ENCODE peak calls at places on chromosome 20, in seven cellular contexts. F is neural progenitor cell, P is ovary, I is neuronal stem cell, M is heart right ventricle, Q is hepatocyte, K is spleen. A is an unnamed sample.

GRCh38 chr20:60046011-60046413 is 87.8 kb downstream of the CDH26 start:
- DNase-seq in P (no peak), K (no peak), F (no peak), Q (peak), I (no peak), M (no peak), A (no peak)

GRCh38 chr20:44264287-44264686 is 17.2 kb downstream of the GDAP1L1 start:
- DNase-seq in M (no peak), Q (peak), P (no peak), K (no peak), F (peak), I (no peak), A (peak)

GRCh38 chr20:49765413-49765736 is 47.3 kb upstream of the SLC9A8 start:
- DNase-seq in F (no peak), M (no peak), Q (no peak), K (no peak), I (no peak), P (no peak), A (no peak)

GRCh38 chr20:9886227-9886626 is 47.4 kb upstream of the PAK5 start:
- DNase-seq in F (no peak), M (no peak), I (no peak), Q (no peak), P (no peak), K (no peak), A (no peak)

GRCh38 chr20:64119681-64120341 is 12.4 kb upstream of the NPBWR2 start:
- DNase-seq in K (peak), F (no peak), I (no peak), P (peak), Q (no peak), M (no peak), A (peak)

GRCh38 chr20:55668659-55669058 is 336.7 kb downstream of the CBLN4 start:
- DNase-seq in M (no peak), Q (no peak), P (no peak), I (no peak), K (no peak), F (no peak), A (no peak)

GRCh38 chr20:58008866-58009265 is 219.6 kb downstream of the ANKRD60 start:
- DNase-seq in Q (no peak), I (no peak), M (no peak), P (peak), F (no peak), K (no peak), A (no peak)

GRCh38 chr20:47500554-47500953 is 1.1 kb upstream of the NCOA3 start:
- DNase-seq in F (no peak), P (no peak), M (no peak), K (no peak), Q (no peak), I (no peak), A (no peak)

GRCh38 chr20:56483970-56484369 is 15.5 kb downstream of the RTF2 start:
- DNase-seq in Q (no peak), K (no peak), M (no peak), P (no peak), I (no peak), F (no peak), A (no peak)

GRCh38 chr20:58497911-58498310 is 17.3 kb downstream of the APCDD1L start:
- DNase-seq in M (no peak), F (no peak), K (no peak), Q (no peak), I (no peak), P (no peak), A (no peak)

GRCh38 chr20:13396826-13397225 is 175.8 kb downstream of the ISM1 start:
- DNase-seq in M (no peak), F (no peak), Q (no peak), I (no peak), K (no peak), P (no peak), A (no peak)

GRCh38 chr20:51758978-51759544 is 9.1 kb downstream of the ATP9A start:
- DNase-seq in M (peak), P (no peak), Q (no peak), I (no peak), F (no peak), K (no peak), A (no peak)

GRCh38 chr20:32999603-33000250 is 4.5 kb downstream of the SUN5 start:
- DNase-seq in F (no peak), K (no peak), M (no peak), I (no peak), Q (no peak), P (no peak), A (no peak)

GRCh38 chr20:40979247-40979646 is 49.4 kb upstream of the TOP1 start:
- DNase-seq in K (no peak), Q (no peak), I (no peak), P (no peak), F (no peak), M (no peak), A (no peak)

GRCh38 chr20:8043687-8044278 is 24.2 kb upstream of the TMX4 start:
- DNase-seq in Q (peak), F (peak), M (no peak), I (peak), K (no peak), P (no peak), A (no peak)

GRCh38 chr20:59724457-59725366 is 120.4 kb downstream of the PHACTR3 start:
- DNase-seq in I (no peak), P (no peak), Q (no peak), M (no peak), K (no peak), F (no peak), A (peak)

GRCh38 chr20:9974324-9974723 is 60.5 kb upstream of the ANKEF1 start:
- DNase-seq in I (no peak), Q (no peak), K (no peak), P (no peak), M (no peak), F (peak), A (peak)

GRCh38 chr20:17612287-17612974 is 42.6 kb downstream of the DSTN start:
- DNase-seq in Q (no peak), F (no peak), I (no peak), M (no peak), K (peak), P (no peak), A (peak)

GRCh38 chr20:59572515-59572914 is 31.8 kb upstream of the PHACTR3 start:
- DNase-seq in K (no peak), M (no peak), F (no peak), P (no peak), I (no peak), Q (no peak), A (no peak)

GRCh38 chr20:48209102-48209501 is 423.8 kb upstream of the SULF2 start:
- DNase-seq in I (no peak), P (no peak), K (no peak), Q (no peak), M (no peak), F (no peak), A (no peak)

GRCh38 chr20:10610266-10610665 is 63.5 kb downstream of the JAG1 start:
- DNase-seq in I (no peak), P (no peak), F (no peak), K (no peak), Q (no peak), M (no peak), A (no peak)

GRCh38 chr20:46040902-46041535 is 12.0 kb downstream of the SLC12A5 start:
- DNase-seq in F (peak), P (peak), M (peak), K (no peak), Q (peak), I (peak), A (peak)
- H3K27ac ChIP-seq in F (no peak), P (no peak), M (no peak), K (no peak), Q (no peak), I (no peak), A (no peak)

GRCh38 chr20:31915491-31916280 is 36.2 kb downstream of the PDRG1 start:
- DNase-seq in K (no peak), M (no peak), Q (no peak), F (no peak), I (no peak), P (no peak), A (peak)
- H3K27ac ChIP-seq in K (no peak), M (no peak), Q (no peak), F (no peak), I (no peak), P (no peak), A (no peak)

GRCh38 chr20:38094373-38094775 is 60.8 kb downstream of the RPRD1B start:
- DNase-seq in K (no peak), I (no peak), Q (peak), P (no peak), M (no peak), F (no peak), A (no peak)
- H3K27ac ChIP-seq in K (peak), I (no peak), Q (peak), P (no peak), M (peak), F (no peak), A (no peak)

DNA sequence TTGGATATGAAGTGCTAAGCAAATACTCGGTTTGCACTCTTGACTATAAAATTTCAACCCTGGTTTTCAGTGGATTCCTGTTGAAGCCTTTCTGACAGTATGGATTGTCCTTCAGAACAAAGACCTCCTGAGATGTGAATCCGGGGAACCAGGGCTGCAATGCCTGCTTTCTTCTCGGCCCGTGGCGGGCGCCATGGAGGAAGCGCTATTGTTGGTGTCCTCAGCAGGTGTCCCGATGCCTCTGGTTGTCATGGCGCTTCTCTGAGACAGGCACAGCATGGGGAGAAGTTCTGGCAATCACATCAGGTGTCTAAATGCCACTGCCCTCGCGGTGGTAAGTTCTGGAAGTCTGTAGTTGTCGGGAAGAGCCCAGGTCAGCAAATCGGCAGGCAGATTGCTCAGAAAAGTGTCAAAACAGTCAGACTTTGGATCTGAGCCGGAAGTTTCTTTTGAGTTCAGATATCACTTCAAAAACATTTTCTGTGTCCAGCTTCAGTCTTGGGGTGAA is 188.5 kb downstream of the CDH4 start:
- DNase-seq in I (no peak), P (no peak), K (no peak), F (peak), M (no peak), Q (no peak), A (peak)
- H3K27ac ChIP-seq in I (peak), P (no peak), K (no peak), F (no peak), M (no peak), Q (no peak), A (peak)

GRCh38 chr20:45409531-45410272 is 1.6 kb downstream of the DBNDD2 start:
- DNase-seq in M (no peak), F (no peak), I (no peak), K (no peak), P (no peak), Q (no peak), A (no peak)

GRCh38 chr20:45407067-45407745 is 883 bp upstream of the DBNDD2 start:
- DNase-seq in P (peak), M (peak), F (peak), I (peak), Q (peak), K (no peak), A (peak)

GRCh38 chr20:45406260-45407066 is 1.6 kb upstream of the DBNDD2 start:
- DNase-seq in F (peak), I (peak), K (peak), M (peak), P (peak), Q (peak), A (peak)

GRCh38 chr20:45408646-45409213 is 641 bp downstream of the DBNDD2 start:
- DNase-seq in Q (no peak), K (no peak), I (no peak), P (no peak), M (peak), F (no peak), A (no peak)

DNA sequence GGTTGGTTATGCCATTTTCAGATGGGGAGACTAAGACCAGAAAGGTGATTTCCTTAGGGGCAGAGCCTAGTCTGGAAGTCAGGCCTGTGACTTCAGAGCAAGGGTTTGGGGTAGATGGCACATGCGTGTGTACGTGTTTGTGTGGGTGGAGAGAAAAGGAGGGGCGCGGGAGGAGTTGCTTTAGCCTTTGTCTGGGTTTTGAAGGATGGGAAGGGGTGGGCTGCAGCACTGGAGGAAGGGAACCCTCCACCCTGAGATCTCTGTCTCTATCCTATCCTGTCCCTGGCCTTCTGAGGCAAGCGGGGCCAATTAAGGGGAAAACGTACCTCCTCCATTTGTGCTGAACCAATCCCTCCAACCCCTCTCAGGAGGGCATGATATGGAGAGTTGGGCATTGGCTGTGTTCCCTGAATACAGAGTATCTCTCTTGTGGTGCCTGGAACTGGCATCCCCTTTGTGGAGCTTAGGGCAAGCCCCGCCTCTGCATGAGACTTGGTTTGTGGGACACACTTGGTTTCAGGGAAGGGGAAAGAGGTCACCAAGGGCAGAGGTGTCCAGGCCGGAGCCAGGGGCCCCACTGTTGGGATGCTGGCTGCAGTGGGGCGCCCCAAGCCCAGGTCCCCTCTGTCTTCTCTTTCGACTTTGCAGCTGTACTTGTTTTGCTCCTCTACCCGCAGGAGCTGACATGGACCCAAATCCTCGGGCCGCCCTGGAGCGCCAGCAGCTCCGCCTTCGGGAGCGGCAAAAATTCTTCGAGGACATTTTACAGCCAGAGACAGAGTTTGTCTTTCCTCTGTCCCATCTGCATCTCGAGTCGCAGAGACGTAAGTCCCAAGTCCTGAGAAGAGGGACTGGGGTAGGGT is at the start of gene DBNDD2:
- DNase-seq in Q (no peak), K (no peak), M (peak), F (no peak), P (no peak), I (no peak), A (no peak)
- H3K27ac ChIP-seq in Q (no peak), K (peak), M (peak), F (no peak), P (peak), I (no peak), A (no peak)

DNA sequence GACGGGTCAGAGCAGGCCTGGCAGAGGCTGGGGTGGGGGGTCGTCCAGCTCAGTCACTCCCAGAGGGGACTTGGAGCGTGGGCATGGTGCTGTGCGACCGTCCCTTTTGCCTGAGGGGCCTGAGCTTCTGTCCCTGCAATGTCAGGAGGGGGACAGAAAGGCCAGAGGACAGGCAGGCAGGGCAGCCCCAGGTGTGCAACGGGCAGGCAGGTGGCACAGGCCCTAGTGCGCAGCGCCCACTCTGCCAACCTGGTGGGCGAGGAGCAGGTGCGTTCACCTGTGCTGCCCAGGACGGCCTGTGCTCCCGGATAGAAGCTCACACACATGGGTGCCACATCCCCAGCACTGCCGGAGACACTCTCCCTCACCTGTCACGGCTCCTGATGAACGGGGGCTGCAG is 78.7 kb upstream of the SLCO4A1 start:
- DNase-seq in F (no peak), P (no peak), K (no peak), I (no peak), Q (no peak), M (no peak), A (no peak)
- H3K27ac ChIP-seq in F (no peak), P (no peak), K (no peak), I (no peak), Q (no peak), M (peak), A (no peak)